ENCODE peak calls at places on chromosomes 16 and 17, in six cellular contexts. F, G, Q, D, Y and T are unnamed samples.

GRCh38 chr17:78322858-78323455 is 36.9 kb downstream of the SOCS3 start:
- DNase-seq in Y (peak), D (no peak), F (no peak), G (no peak), Q (no peak), T (no peak)

GRCh38 chr17:82300707-82301270 is 16.6 kb downstream of the CD7 start:
- DNase-seq in Q (no peak), Y (peak), F (peak), G (peak), D (peak), T (peak)

GRCh38 chr16:77840623-77841274 is 52.4 kb downstream of the VAT1L start:
- DNase-seq in G (no peak), D (peak), Q (no peak), Y (no peak), F (no peak), T (no peak)

GRCh38 chr17:57440522-57441269 is 184.4 kb downstream of the MSI2 start:
- DNase-seq in Q (no peak), G (peak), D (peak), F (peak), Y (peak), T (peak)

GRCh38 chr17:41835214-41835799 is 725 bp downstream of the NT5C3B start:
- DNase-seq in Q (no peak), D (peak), Y (no peak), F (no peak), G (no peak), T (no peak)

GRCh38 chr16:25260416-25260815 is 2.8 kb upstream of the ZKSCAN2 start:
- DNase-seq in G (no peak), D (no peak), Q (no peak), F (no peak), Y (no peak), T (no peak)

GRCh38 chr17:59892251-59892848 is 393 bp downstream of the TUBD1 start:
- DNase-seq in G (no peak), D (no peak), Y (no peak), F (no peak), Q (no peak), T (no peak)

GRCh38 chr16:67939507-67940435 is 3.1 kb upstream of the PSMB10 start:
- DNase-seq in G (no peak), Y (no peak), D (no peak), F (peak), Q (no peak), T (peak)

GRCh38 chr17:76734080-76734840 is 2.9 kb downstream of the SRSF2 start:
- DNase-seq in D (peak), Y (no peak), F (no peak), Q (no peak), G (no peak), T (no peak)

GRCh38 chr17:83179811-83180210 is 100.4 kb downstream of the METRNL start:
- DNase-seq in Y (peak), D (no peak), Q (no peak), F (no peak), G (peak), T (no peak)

GRCh38 chr16:79943738-79944137 is 343.2 kb upstream of the MAF start:
- DNase-seq in G (no peak), Y (no peak), D (peak), F (no peak), Q (no peak), T (no peak)

GRCh38 chr16:79595261-79595660 is 5.3 kb downstream of the MAF start:
- DNase-seq in Y (no peak), G (no peak), D (no peak), F (no peak), Q (no peak), T (no peak)

GRCh38 chr16:28218109-28218508 is 6.3 kb upstream of the XPO6 start:
- DNase-seq in D (peak), G (no peak), Q (peak), F (peak), Y (peak), T (no peak)